ENCODE peak calls at places on chromosomes 2 and 18, in eight cellular contexts. E is HepG2, X is stomach, P is Panc1, R is transverse colon, T is HCT116, I is K562, K is spleen. U is an unnamed sample. For H3K4me1, the result is how much of the 10 kb centered on the place peaks cover.

GRCh38 chr2:68637047-68637446 is 6.3 kb upstream of the PROKR1 start:
- DNase-seq in R (no peak), P (no peak), K (no peak), E (no peak), X (no peak), T (no peak), I (no peak), U (no peak)

GRCh38 chr2:285506-285905 is 2.4 kb downstream of the ALKAL2 start:
- DNase-seq in K (no peak), I (no peak), X (no peak), E (no peak), T (no peak), P (no peak), R (no peak), U (no peak)

GRCh38 chr2:88896971-88897370 is 205.5 kb downstream of the RPIA start:
- DNase-seq in X (no peak), K (no peak), E (no peak), T (no peak), P (no peak), I (no peak), R (no peak), U (no peak)

GRCh38 chr2:236928353-236929153 is 157.1 kb upstream of the COPS8 start:
- DNase-seq in I (no peak), P (no peak), K (no peak), R (no peak), X (peak), E (no peak), T (no peak), U (no peak)

GRCh38 chr2:86017901-86018896 is 87.5 kb downstream of the POLR1A start:
- DNase-seq in I (no peak), E (no peak), X (peak), T (no peak), K (peak), P (no peak), R (peak), U (peak)

GRCh38 chr2:207863345-207863744 is 93.6 kb upstream of the FZD5 start:
- DNase-seq in T (no peak), I (no peak), R (no peak), X (no peak), K (no peak), E (no peak), P (no peak), U (no peak)

GRCh38 chr2:218082586-218083351 is 13.7 kb downstream of the RUFY4 start:
- DNase-seq in K (no peak), E (no peak), R (no peak), T (no peak), P (no peak), I (no peak), X (no peak), U (no peak)

GRCh38 chr2:45937990-45938389 is 286.5 kb downstream of the PRKCE start:
- DNase-seq in T (no peak), I (no peak), K (no peak), R (no peak), P (no peak), E (no peak), X (no peak), U (no peak)

GRCh38 chr2:159515482-159515881 is 100.9 kb downstream of the BAZ2B start:
- DNase-seq in K (no peak), P (no peak), X (no peak), T (no peak), R (no peak), E (no peak), I (no peak), U (no peak)

GRCh38 chr2:240024766-240025165 is 376 bp downstream of the NDUFA10 start:
- DNase-seq in T (no peak), I (no peak), K (no peak), P (no peak), E (peak), R (no peak), X (no peak), U (no peak)

GRCh38 chr2:128305555-128306080 is 13.1 kb downstream of the HS6ST1 start:
- DNase-seq in R (no peak), I (no peak), E (no peak), K (peak), X (no peak), P (no peak), T (no peak), U (no peak)

DNA sequence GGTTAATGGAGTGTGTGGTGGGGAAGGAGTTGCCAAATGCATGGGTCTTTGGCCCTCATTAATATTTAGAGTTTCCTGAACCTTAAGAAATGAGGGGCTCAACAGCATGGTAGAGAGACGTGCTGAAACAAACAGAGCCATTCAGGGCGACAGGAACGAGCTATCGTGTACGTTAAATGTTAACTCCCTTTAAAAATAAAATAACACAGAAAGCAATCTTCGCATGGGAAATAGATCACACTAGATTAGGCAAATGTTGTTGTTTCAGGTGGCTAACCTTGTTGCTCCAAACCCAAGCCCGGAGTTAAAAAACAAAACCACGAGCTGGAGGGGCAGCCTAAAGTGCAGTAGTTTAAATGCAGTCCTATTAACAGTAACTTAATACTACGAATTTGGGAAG is 177.4 kb upstream of the TRIB2 start:
- DNase-seq in X (no peak), K (no peak), I (no peak), T (no peak), R (no peak), P (no peak), E (no peak), U (no peak)
- H3K4me1 ChIP-seq in X (under half), K (under half), I (under half), T (under half), R (under half), P (under half), E (under half), U (under half)

DNA sequence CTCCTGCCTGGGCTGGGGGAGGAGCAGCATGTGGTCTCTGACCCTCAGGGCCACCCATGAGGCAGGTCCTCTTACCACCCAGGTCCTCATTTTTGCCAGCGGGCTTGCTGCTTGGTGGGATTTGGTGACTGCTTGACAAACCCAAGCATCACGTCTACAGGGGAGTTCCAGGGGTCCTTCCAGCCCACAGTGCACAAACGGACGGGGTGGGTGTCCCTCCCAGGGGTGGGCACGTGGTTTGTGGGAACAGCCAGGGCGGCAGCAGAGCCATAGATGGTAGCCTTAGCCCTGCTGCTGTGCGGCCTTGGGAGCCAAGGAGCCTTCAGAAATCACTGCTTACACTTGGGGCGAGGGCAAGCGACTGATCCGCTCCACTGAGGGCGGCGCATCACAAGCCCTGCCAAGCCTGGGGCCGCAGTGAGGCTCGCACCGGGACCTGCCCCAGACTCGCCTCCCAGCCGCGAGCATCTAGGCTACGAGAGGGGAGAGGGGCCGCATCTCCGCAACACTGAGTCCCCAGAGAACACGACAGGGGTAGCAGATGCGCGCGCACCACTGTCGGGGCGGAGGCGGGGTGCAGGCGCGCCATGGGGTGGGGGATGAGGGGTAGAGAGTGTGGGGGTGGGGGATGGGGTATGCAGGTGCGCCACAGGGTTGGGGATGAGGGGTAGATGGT is 36.9 kb downstream of the SNED1 start:
- DNase-seq in P (no peak), X (no peak), K (peak), I (no peak), E (no peak), R (no peak), T (no peak), U (no peak)
- TF ChIP-seq POLR2AphosphoS5 in P (no peak), X (no peak), K (peak), I (no peak), E (no peak), R (no peak), T (no peak), U (no peak)

GRCh38 chr2:233421091-233421816 is 67.0 kb downstream of the DGKD start:
- DNase-seq in I (no peak), R (no peak), T (no peak), X (peak), E (no peak), K (no peak), P (no peak), U (no peak)
- H3K4me1 ChIP-seq in I (under half), R (under half), T (half or more), X (under half), E (under half), K (half or more), P (half or more), U (under half)

DNA sequence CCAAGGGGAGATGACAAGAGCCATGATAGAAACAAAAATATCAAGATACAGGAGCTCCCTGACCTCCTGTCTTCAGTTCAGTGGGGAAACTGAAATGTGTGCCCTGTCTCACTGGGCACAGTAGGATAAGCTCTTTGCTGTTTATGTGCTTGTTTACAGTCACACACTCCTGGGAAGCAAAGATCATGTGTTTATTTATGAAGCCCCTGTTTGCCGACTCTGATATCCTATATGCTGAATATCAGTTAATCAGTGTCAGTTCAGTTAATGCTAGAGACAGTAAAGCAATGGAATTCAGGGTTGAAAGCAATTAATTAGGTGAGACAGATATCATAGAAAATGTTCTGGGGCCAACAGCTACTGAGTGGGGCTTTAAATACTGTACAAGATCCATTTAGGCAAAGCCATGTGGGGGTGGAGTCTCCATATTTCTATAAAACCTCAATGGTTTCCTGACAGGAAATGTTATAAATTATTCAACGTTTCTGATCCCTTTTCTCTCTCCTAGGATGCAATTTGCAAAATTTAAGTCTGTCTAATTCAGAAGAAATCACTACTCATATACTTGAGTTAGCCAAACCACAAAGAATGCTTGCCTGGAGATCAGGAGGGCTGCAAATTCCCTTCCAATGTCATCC is 551.4 kb downstream of the CMPK2 start:
- DNase-seq in I (no peak), T (no peak), K (no peak), P (no peak), R (no peak), E (no peak), X (no peak), U (no peak)
- TF ChIP-seq POLR2AphosphoS5 in I (no peak), T (no peak), K (no peak), P (no peak), R (no peak), E (no peak), X (no peak), U (no peak)

GRCh38 chr2:43274721-43275120 is 48.3 kb upstream of the ZFP36L2 start:
- DNase-seq in K (no peak), I (no peak), T (no peak), E (no peak), P (no peak), R (no peak), X (no peak), U (no peak)
- H3K4me1 ChIP-seq in K (half or more), I (under half), T (under half), E (under half), P (under half), R (under half), X (under half), U (under half)

GRCh38 chr2:201674794-201675193 is 23.6 kb downstream of the MPP4 start:
- DNase-seq in X (no peak), K (no peak), P (no peak), R (no peak), T (no peak), I (no peak), E (no peak), U (no peak)
- TF ChIP-seq POLR2AphosphoS5 in X (no peak), K (no peak), P (no peak), R (no peak), T (no peak), I (no peak), E (no peak), U (no peak)

GRCh38 chr2:130380096-130380934 is 24.5 kb downstream of the PTPN18 start:
- DNase-seq in P (no peak), E (no peak), I (peak), X (no peak), R (no peak), K (no peak), T (no peak), U (no peak)

GRCh38 chr2:130381619-130382018 is 25.8 kb downstream of the PTPN18 start:
- DNase-seq in E (no peak), P (no peak), T (no peak), X (no peak), I (no peak), R (no peak), K (no peak), U (no peak)

GRCh38 chr2:130381145-130381544 is 25.3 kb downstream of the PTPN18 start:
- DNase-seq in R (no peak), T (no peak), K (no peak), E (no peak), I (no peak), P (no peak), X (no peak), U (no peak)

GRCh38 chr2:130385709-130386108 is 29.9 kb downstream of the PTPN18 start:
- DNase-seq in E (no peak), X (no peak), K (peak), T (no peak), R (no peak), P (no peak), I (no peak), U (no peak)

GRCh38 chr2:130382313-130382917 is 26.6 kb downstream of the PTPN18 start:
- DNase-seq in X (no peak), P (no peak), K (no peak), T (no peak), I (no peak), R (no peak), E (no peak), U (no peak)
- H3K4me1 ChIP-seq in X (under half), P (under half), K (half or more), T (under half), I (under half), R (under half), E (under half), U (under half)

GRCh38 chr2:148817210-148817708 is 57.8 kb upstream of the KIF5C start:
- DNase-seq in E (no peak), I (no peak), X (no peak), P (no peak), R (no peak), T (no peak), K (no peak), U (no peak)
- TF ChIP-seq POLR2AphosphoS5 in E (no peak), I (no peak), X (no peak), P (no peak), R (peak), T (no peak), K (no peak), U (peak)

GRCh38 chr2:98484121-98484557 is 39.5 kb downstream of the INPP4A start:
- DNase-seq in I (no peak), K (peak), P (no peak), X (no peak), E (peak), R (peak), T (no peak), U (no peak)

GRCh38 chr2:98485453-98485755 is 40.7 kb downstream of the INPP4A start:
- DNase-seq in K (peak), I (no peak), R (peak), T (no peak), P (no peak), X (no peak), E (no peak), U (no peak)

GRCh38 chr2:98482362-98482761 is 37.7 kb downstream of the INPP4A start:
- DNase-seq in R (no peak), I (no peak), T (no peak), K (peak), P (no peak), E (no peak), X (no peak), U (no peak)

GRCh38 chr2:98484652-98485452 is 40.2 kb downstream of the INPP4A start:
- DNase-seq in R (no peak), P (no peak), E (no peak), T (no peak), K (peak), I (no peak), X (no peak), U (no peak)

GRCh38 chr2:98483257-98483861 is 38.7 kb downstream of the INPP4A start:
- DNase-seq in I (no peak), T (no peak), E (no peak), K (peak), R (no peak), X (no peak), P (no peak), U (no peak)
- H3K4me1 ChIP-seq in I (under half), T (under half), E (under half), K (half or more), R (under half), X (under half), P (under half), U (under half)

GRCh38 chr18:28767201-28767600 is 590.3 kb upstream of the CDH2 start:
- DNase-seq in K (no peak), P (no peak), E (no peak), I (no peak), X (no peak), T (no peak), R (no peak), U (no peak)
- TF ChIP-seq POLR2AphosphoS5 in K (no peak), P (no peak), E (no peak), I (no peak), X (no peak), T (no peak), R (no peak), U (no peak)

U was measured in prostate gland.